ENCODE peak calls at places on chromosomes 12 and 14, in ten cellular contexts. J, H, U, S, X, P, Y, D, K and I are unnamed samples. For H3K4me1 and H3K27me3, the result is how much of the 10 kb centered on the place peaks cover.

GRCh38 chr14:91911474-91912032 is 35.9 kb downstream of the FBLN5 start:
- DNase-seq in J (peak), H (peak), U (peak), S (peak), X (peak), P (peak), Y (peak), D (peak), K (no peak), I (peak)

GRCh38 chr14:28609228-28609828 is 157.3 kb upstream of the FOXG1 start:
- DNase-seq in J (peak), H (peak), U (peak), S (peak), X (peak), P (peak), Y (peak), D (peak), K (peak), I (peak)

GRCh38 chr12:4717806-4718205 is 2.4 kb upstream of the GALNT8 start:
- DNase-seq in J (no peak), H (no peak), U (no peak), S (no peak), X (no peak), P (no peak), Y (no peak), D (peak), K (no peak), I (no peak)

GRCh38 chr14:95776798-95777615 is 63.1 kb upstream of the TCL1A start:
- DNase-seq in J (no peak), H (no peak), U (no peak), S (no peak), X (no peak), P (no peak), Y (no peak), D (no peak), K (no peak), I (no peak)

GRCh38 chr12:52207895-52208294 is 16.1 kb upstream of the KRT80 start:
- DNase-seq in J (no peak), H (no peak), U (peak), S (no peak), X (peak), P (no peak), Y (no peak), D (peak), K (peak), I (no peak)

GRCh38 chr12:77697126-77697525 is 133.6 kb upstream of the NAV3 start:
- DNase-seq in J (no peak), H (no peak), U (no peak), S (no peak), X (no peak), P (no peak), Y (no peak), D (no peak), K (no peak), I (no peak)

GRCh38 chr12:53389702-53390101 is 9.7 kb downstream of the SP1 start:
- DNase-seq in J (no peak), H (no peak), U (no peak), S (no peak), X (no peak), P (no peak), Y (no peak), D (no peak), K (no peak), I (no peak)

GRCh38 chr14:20760950-20761349 is 7.3 kb upstream of the EDDM3B start:
- DNase-seq in J (no peak), H (no peak), U (peak), S (no peak), X (no peak), P (no peak), Y (no peak), D (peak), K (no peak), I (no peak)

GRCh38 chr12:5915511-5915910 is 29.5 kb downstream of the ANO2 start:
- DNase-seq in J (no peak), H (no peak), U (no peak), S (no peak), X (no peak), P (no peak), Y (peak), D (no peak), K (no peak), I (no peak)

DNA sequence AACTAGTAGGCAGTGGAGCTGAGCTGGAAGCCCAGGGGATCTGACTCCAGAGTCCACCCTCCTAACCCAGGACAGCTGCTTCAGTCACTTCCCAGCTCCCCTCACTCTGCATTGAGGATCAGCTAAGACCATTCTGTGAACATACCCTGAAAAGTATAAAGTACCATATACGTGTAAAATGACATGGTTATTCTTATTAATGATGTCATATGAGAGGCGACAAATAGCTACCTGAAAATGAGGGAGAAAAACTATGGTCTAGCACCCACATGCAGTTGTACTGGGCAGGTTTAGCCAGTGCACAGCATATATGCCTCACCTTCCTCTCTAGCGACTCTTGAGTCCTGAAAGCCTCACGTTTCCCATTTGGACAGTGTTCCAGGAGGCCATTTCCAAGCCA is 461.9 kb downstream of the RAD51B start:
- DNase-seq in J (no peak), H (no peak), U (no peak), S (no peak), X (no peak), P (no peak), Y (no peak), D (no peak), K (no peak), I (no peak)
- H3K9ac ChIP-seq in J (no peak), H (no peak), U (no peak), S (no peak), X (no peak), P (no peak), Y (no peak), D (no peak), K (no peak), I (no peak)

GRCh38 chr12:104462325-104462724 is 5.6 kb downstream of the CHST11 start:
- DNase-seq in J (no peak), H (no peak), U (no peak), S (no peak), X (no peak), P (no peak), Y (no peak), D (no peak), K (no peak), I (no peak)
- H3K4me1 ChIP-seq in J (under half), H (under half), U (under half), S (half or more), X (under half), P (under half), Y (under half), D (under half), K (under half), I (under half)

DNA sequence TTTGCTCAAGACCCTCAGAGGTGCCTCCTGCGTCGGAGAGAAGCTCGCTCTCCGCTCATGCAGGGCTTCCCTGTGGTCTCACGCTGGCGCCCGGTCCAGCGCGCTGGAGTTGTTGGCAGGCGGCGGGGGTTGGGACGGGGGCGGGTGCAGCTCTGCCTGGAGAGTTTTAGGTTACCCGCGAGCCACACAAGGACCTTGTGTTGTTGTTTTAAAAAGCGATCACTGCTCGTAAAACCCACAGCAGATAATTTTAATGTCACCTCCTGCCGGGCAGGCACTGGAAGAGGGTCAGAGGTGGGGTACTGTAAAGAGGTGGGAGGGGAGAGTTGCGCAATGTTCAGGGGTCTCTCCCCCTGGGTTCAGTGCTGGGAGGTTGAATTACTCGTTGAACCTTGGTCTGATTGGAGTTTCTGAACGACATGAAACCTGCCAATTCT is 853 bp downstream of the SMOC1 start:
- DNase-seq in J (no peak), H (no peak), U (no peak), S (no peak), X (no peak), P (peak), Y (no peak), D (peak), K (no peak), I (no peak)
- H3K27me3 ChIP-seq in J (under half), H (under half), U (half or more), S (under half), X (under half), P (under half), Y (under half), D (half or more), K (under half), I (under half)

GRCh38 chr14:99148131-99148530 is 123.9 kb downstream of the BCL11B start:
- DNase-seq in J (no peak), H (no peak), U (no peak), S (no peak), X (no peak), P (no peak), Y (no peak), D (peak), K (no peak), I (no peak)
- H3K9ac ChIP-seq in J (no peak), H (no peak), U (no peak), S (no peak), X (no peak), P (no peak), Y (no peak), D (no peak), K (no peak), I (no peak)

GRCh38 chr14:35369701-35370191 is 34.8 kb downstream of the NFKBIA start:
- DNase-seq in J (no peak), H (no peak), U (peak), S (no peak), X (no peak), P (no peak), Y (no peak), D (no peak), K (peak), I (no peak)
- H3K4me1 ChIP-seq in J (under half), H (under half), U (under half), S (under half), X (under half), P (under half), Y (under half), D (under half), K (under half), I (under half)

DNA sequence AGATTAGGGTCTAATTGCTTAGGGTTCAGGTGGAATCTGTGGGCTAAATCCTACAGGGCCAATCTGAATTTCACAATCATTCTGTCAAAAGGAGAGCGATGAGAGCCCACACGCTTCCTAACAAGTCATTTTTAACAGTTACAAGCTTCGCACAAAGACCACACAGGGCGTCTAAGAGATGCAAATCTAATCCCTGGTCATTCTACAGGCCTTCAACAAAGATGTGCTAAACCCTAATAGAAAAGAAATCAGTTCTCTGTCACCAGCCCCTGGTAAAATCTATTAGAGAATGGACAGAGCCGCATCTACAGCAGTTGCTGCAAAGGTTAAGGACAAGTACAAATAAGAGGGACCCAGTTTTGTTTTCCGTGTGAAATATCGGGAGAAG is 15.2 kb downstream of the NKX2-1 start:
- DNase-seq in J (no peak), H (no peak), U (no peak), S (no peak), X (no peak), P (peak), Y (peak), D (peak), K (no peak), I (no peak)
- H3K27me3 ChIP-seq in J (half or more), H (under half), U (half or more), S (under half), X (half or more), P (half or more), Y (half or more), D (half or more), K (half or more), I (under half)

GRCh38 chr12:62196146-62196545 is 64.1 kb upstream of the USP15 start:
- DNase-seq in J (no peak), H (no peak), U (no peak), S (no peak), X (no peak), P (no peak), Y (no peak), D (no peak), K (no peak), I (peak)
- H3K9ac ChIP-seq in J (no peak), H (no peak), U (no peak), S (no peak), X (no peak), P (no peak), Y (no peak), D (no peak), K (no peak), I (no peak)